ENCODE peak calls at places on chromosomes 6 and 20, in seven cellular contexts. One of them, this sample, is unnamed.

GRCh38 chr6:170407200-170407599 is 100.6 kb downstream of the FAM120B start:
- DNase-seq in kidney: no peak
- DNase-seq in psoas muscle: no peak
- DNase-seq in ascending aorta: no peak
- DNase-seq in upper lobe of left lung: no peak
- DNase-seq in heart left ventricle: no peak
- DNase-seq in PC-3: no peak
- DNase-seq in this sample: no peak

GRCh38 chr20:58268421-58268821 is 40.0 kb upstream of the ANKRD60 start:
- DNase-seq in kidney: no peak
- DNase-seq in psoas muscle: no peak
- DNase-seq in ascending aorta: no peak
- DNase-seq in upper lobe of left lung: peak; percentile 36
- DNase-seq in heart left ventricle: no peak
- DNase-seq in PC-3: peak; percentile 28
- DNase-seq in this sample: no peak

GRCh38 chr20:36217226-36217625 is 19.1 kb upstream of the AAR2 start:
- DNase-seq in kidney: no peak
- DNase-seq in psoas muscle: no peak
- DNase-seq in ascending aorta: no peak
- DNase-seq in upper lobe of left lung: no peak
- DNase-seq in heart left ventricle: no peak
- DNase-seq in PC-3: peak; percentile 36
- DNase-seq in this sample: no peak

GRCh38 chr6:137323860-137324259 is 104.7 kb upstream of the IFNGR1 start:
- DNase-seq in kidney: no peak
- DNase-seq in psoas muscle: no peak
- DNase-seq in ascending aorta: no peak
- DNase-seq in upper lobe of left lung: no peak
- DNase-seq in heart left ventricle: no peak
- DNase-seq in PC-3: no peak
- DNase-seq in this sample: no peak

GRCh38 chr20:29878777-29879442 is 1378.6 kb upstream of the DEFB115 start:
- DNase-seq in kidney: peak; percentile 79
- DNase-seq in psoas muscle: peak; percentile 55
- DNase-seq in ascending aorta: no peak
- DNase-seq in upper lobe of left lung: no peak
- DNase-seq in heart left ventricle: peak; percentile 69
- DNase-seq in PC-3: no peak
- DNase-seq in this sample: peak; percentile 53

GRCh38 chr6:169167581-169168301 is 85.9 kb downstream of the THBS2 start:
- DNase-seq in kidney: peak; percentile 91
- DNase-seq in psoas muscle: no peak
- DNase-seq in ascending aorta: peak; percentile 53
- DNase-seq in upper lobe of left lung: no peak
- DNase-seq in heart left ventricle: peak; percentile 81
- DNase-seq in PC-3: no peak
- DNase-seq in this sample: no peak

GRCh38 chr6:42100029-42100901 is 42.2 kb downstream of the C6orf132 start:
- DNase-seq in kidney: no peak
- DNase-seq in psoas muscle: no peak
- DNase-seq in ascending aorta: no peak
- DNase-seq in upper lobe of left lung: no peak
- DNase-seq in heart left ventricle: no peak
- DNase-seq in PC-3: peak; percentile 29
- DNase-seq in this sample: no peak

GRCh38 chr6:16773376-16773775 is 12.1 kb upstream of the ATXN1 start:
- DNase-seq in kidney: no peak
- DNase-seq in psoas muscle: no peak
- DNase-seq in ascending aorta: no peak
- DNase-seq in upper lobe of left lung: no peak
- DNase-seq in heart left ventricle: no peak
- DNase-seq in PC-3: no peak
- DNase-seq in this sample: no peak

GRCh38 chr6:93562566-93562965 is 143.2 kb upstream of the EPHA7 start:
- DNase-seq in kidney: no peak
- DNase-seq in psoas muscle: no peak
- DNase-seq in ascending aorta: no peak
- DNase-seq in upper lobe of left lung: no peak
- DNase-seq in heart left ventricle: no peak
- DNase-seq in PC-3: peak; percentile 9
- DNase-seq in this sample: no peak

GRCh38 chr6:91029211-91029610 is 442.3 kb upstream of the MAP3K7 start:
- DNase-seq in kidney: no peak
- DNase-seq in psoas muscle: no peak
- DNase-seq in ascending aorta: no peak
- DNase-seq in upper lobe of left lung: no peak
- DNase-seq in heart left ventricle: no peak
- DNase-seq in PC-3: no peak
- DNase-seq in this sample: no peak

GRCh38 chr6:29649701-29650673 is 6.9 kb upstream of the MOG start:
- DNase-seq in kidney: peak; percentile 99
- DNase-seq in psoas muscle: peak; percentile 98
- DNase-seq in ascending aorta: peak; percentile 92
- DNase-seq in upper lobe of left lung: peak; percentile 99
- DNase-seq in heart left ventricle: peak; percentile 98
- DNase-seq in PC-3: peak; percentile 99
- DNase-seq in this sample: peak; percentile 98

GRCh38 chr20:14672066-14672465 is 334.7 kb upstream of the FLRT3 start:
- DNase-seq in kidney: no peak
- DNase-seq in psoas muscle: no peak
- DNase-seq in ascending aorta: no peak
- DNase-seq in upper lobe of left lung: no peak
- DNase-seq in heart left ventricle: no peak
- DNase-seq in PC-3: no peak
- DNase-seq in this sample: no peak

GRCh38 chr20:14673164-14673563 is 335.8 kb upstream of the FLRT3 start:
- DNase-seq in kidney: no peak
- DNase-seq in psoas muscle: no peak
- DNase-seq in ascending aorta: no peak
- DNase-seq in upper lobe of left lung: no peak
- DNase-seq in heart left ventricle: no peak
- DNase-seq in PC-3: peak; percentile 12
- DNase-seq in this sample: no peak

DNA sequence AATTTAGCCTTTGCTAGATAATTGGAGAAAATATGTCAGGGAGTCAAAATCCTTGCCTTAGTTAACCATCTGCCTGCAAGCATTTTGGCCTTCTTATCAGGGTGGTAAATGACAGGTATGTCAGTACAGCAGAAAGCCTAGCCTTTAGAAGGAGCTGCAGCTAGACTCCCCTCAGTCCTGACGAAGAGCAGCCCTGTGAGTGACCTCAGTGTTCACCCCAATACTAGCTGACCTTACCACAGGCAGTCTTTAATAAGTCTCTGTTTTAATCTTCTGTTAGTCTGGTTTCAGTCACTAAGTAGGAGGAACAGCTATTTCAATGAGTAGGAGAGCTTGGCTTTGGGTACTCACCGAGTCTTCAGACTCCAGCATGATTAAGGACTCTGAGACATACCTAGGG is 340.0 kb upstream of the FLRT3 start:
- DNase-seq in kidney: no peak
- DNase-seq in psoas muscle: no peak
- DNase-seq in ascending aorta: no peak
- DNase-seq in upper lobe of left lung: no peak
- DNase-seq in heart left ventricle: no peak
- DNase-seq in PC-3: no peak
- DNase-seq in this sample: no peak
- H3K27ac ChIP-seq in kidney: no peak overlapping the region
- H3K27ac ChIP-seq in psoas muscle: no peak overlapping the region
- H3K27ac ChIP-seq in ascending aorta: no peak overlapping the region
- H3K27ac ChIP-seq in upper lobe of left lung: no peak overlapping the region
- H3K27ac ChIP-seq in heart left ventricle: no peak overlapping the region
- H3K27ac ChIP-seq in PC-3: no peak overlapping the region
- H3K27ac ChIP-seq in this sample: no peak overlapping the region

GRCh38 chr20:50670126-50670862 is 21.0 kb downstream of the RIPOR3 start:
- DNase-seq in kidney: no peak
- DNase-seq in psoas muscle: no peak
- DNase-seq in ascending aorta: no peak
- DNase-seq in upper lobe of left lung: no peak
- DNase-seq in heart left ventricle: no peak
- DNase-seq in PC-3: peak; percentile 98
- DNase-seq in this sample: no peak

GRCh38 chr20:50671626-50672025 is 19.7 kb downstream of the RIPOR3 start:
- DNase-seq in kidney: no peak
- DNase-seq in psoas muscle: no peak
- DNase-seq in ascending aorta: no peak
- DNase-seq in upper lobe of left lung: no peak
- DNase-seq in heart left ventricle: no peak
- DNase-seq in PC-3: no peak
- DNase-seq in this sample: no peak

GRCh38 chr20:50666709-50667310 is 24.5 kb downstream of the RIPOR3 start:
- DNase-seq in kidney: no peak
- DNase-seq in psoas muscle: no peak
- DNase-seq in ascending aorta: no peak
- DNase-seq in upper lobe of left lung: no peak
- DNase-seq in heart left ventricle: no peak
- DNase-seq in PC-3: no peak
- DNase-seq in this sample: no peak

GRCh38 chr20:50668326-50668725 is 23.0 kb downstream of the RIPOR3 start:
- DNase-seq in kidney: no peak
- DNase-seq in psoas muscle: no peak
- DNase-seq in ascending aorta: no peak
- DNase-seq in upper lobe of left lung: no peak
- DNase-seq in heart left ventricle: no peak
- DNase-seq in PC-3: no peak
- DNase-seq in this sample: no peak

GRCh38 chr20:50668798-50669197 is 22.5 kb downstream of the RIPOR3 start:
- DNase-seq in kidney: no peak
- DNase-seq in psoas muscle: no peak
- DNase-seq in ascending aorta: no peak
- DNase-seq in upper lobe of left lung: no peak
- DNase-seq in heart left ventricle: no peak
- DNase-seq in PC-3: no peak
- DNase-seq in this sample: no peak
- H3K27ac ChIP-seq in kidney: peak overlapping the region; percentile 54
- H3K27ac ChIP-seq in psoas muscle: no peak overlapping the region
- H3K27ac ChIP-seq in ascending aorta: no peak overlapping the region
- H3K27ac ChIP-seq in upper lobe of left lung: no peak overlapping the region
- H3K27ac ChIP-seq in heart left ventricle: no peak overlapping the region
- H3K27ac ChIP-seq in PC-3: no peak overlapping the region
- H3K27ac ChIP-seq in this sample: no peak overlapping the region

GRCh38 chr20:50688256-50688655 is 3.1 kb downstream of the RIPOR3 start:
- DNase-seq in kidney: no peak
- DNase-seq in psoas muscle: no peak
- DNase-seq in ascending aorta: no peak
- DNase-seq in upper lobe of left lung: no peak
- DNase-seq in heart left ventricle: no peak
- DNase-seq in PC-3: no peak
- DNase-seq in this sample: no peak

GRCh38 chr20:50683570-50683969 is 7.8 kb downstream of the RIPOR3 start:
- DNase-seq in kidney: no peak
- DNase-seq in psoas muscle: no peak
- DNase-seq in ascending aorta: no peak
- DNase-seq in upper lobe of left lung: no peak
- DNase-seq in heart left ventricle: no peak
- DNase-seq in PC-3: no peak
- DNase-seq in this sample: no peak

GRCh38 chr20:50689864-50690263 is 1.5 kb downstream of the RIPOR3 start:
- DNase-seq in kidney: no peak
- DNase-seq in psoas muscle: peak; percentile 56
- DNase-seq in ascending aorta: no peak
- DNase-seq in upper lobe of left lung: peak; percentile 44
- DNase-seq in heart left ventricle: no peak
- DNase-seq in PC-3: no peak
- DNase-seq in this sample: no peak

GRCh38 chr20:50690562-50690978 is 772 bp downstream of the RIPOR3 start:
- DNase-seq in kidney: no peak
- DNase-seq in psoas muscle: no peak
- DNase-seq in ascending aorta: no peak
- DNase-seq in upper lobe of left lung: no peak
- DNase-seq in heart left ventricle: no peak
- DNase-seq in PC-3: no peak
- DNase-seq in this sample: no peak

DNA sequence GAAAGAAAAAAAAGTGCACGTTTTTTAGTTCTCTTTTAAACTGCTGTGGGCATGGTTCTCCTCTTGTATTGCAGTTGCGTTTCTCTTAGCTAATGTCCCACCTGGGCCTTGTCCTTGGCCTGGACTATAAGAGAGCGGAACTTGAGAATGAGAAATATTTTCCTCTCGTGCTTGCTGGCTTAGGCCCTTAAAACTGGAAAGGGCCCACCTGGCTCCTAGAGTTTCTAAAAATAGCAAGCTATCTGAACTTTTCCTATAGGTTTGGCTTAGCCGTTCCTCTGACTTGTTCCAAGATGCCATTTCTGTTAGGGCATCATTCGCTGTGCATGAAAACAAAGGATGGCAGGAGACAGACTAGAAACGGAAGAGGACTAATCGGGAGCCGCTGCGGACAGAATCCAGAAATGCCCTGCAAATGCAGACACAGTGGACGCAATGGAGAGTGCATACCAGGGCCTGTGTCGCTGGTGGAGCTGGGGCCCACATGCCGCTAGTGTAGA is 4.5 kb downstream of the RIPOR3 start:
- DNase-seq in kidney: no peak
- DNase-seq in psoas muscle: no peak
- DNase-seq in ascending aorta: no peak
- DNase-seq in upper lobe of left lung: no peak
- DNase-seq in heart left ventricle: peak; percentile 21
- DNase-seq in PC-3: no peak
- DNase-seq in this sample: no peak
- H3K27ac ChIP-seq in kidney: no peak overlapping the region
- H3K27ac ChIP-seq in psoas muscle: peak overlapping the region; percentile 30
- H3K27ac ChIP-seq in ascending aorta: no peak overlapping the region
- H3K27ac ChIP-seq in upper lobe of left lung: no peak overlapping the region
- H3K27ac ChIP-seq in heart left ventricle: no peak overlapping the region
- H3K27ac ChIP-seq in PC-3: no peak overlapping the region
- H3K27ac ChIP-seq in this sample: no peak overlapping the region

GRCh38 chr6:129398764-129399163 is 311.2 kb downstream of the ARHGAP18 start:
- DNase-seq in kidney: no peak
- DNase-seq in psoas muscle: no peak
- DNase-seq in ascending aorta: no peak
- DNase-seq in upper lobe of left lung: no peak
- DNase-seq in heart left ventricle: no peak
- DNase-seq in PC-3: no peak
- DNase-seq in this sample: no peak

GRCh38 chr6:129390900-129391299 is 319.1 kb downstream of the ARHGAP18 start:
- DNase-seq in kidney: no peak
- DNase-seq in psoas muscle: no peak
- DNase-seq in ascending aorta: no peak
- DNase-seq in upper lobe of left lung: no peak
- DNase-seq in heart left ventricle: no peak
- DNase-seq in PC-3: no peak
- DNase-seq in this sample: no peak

DNA sequence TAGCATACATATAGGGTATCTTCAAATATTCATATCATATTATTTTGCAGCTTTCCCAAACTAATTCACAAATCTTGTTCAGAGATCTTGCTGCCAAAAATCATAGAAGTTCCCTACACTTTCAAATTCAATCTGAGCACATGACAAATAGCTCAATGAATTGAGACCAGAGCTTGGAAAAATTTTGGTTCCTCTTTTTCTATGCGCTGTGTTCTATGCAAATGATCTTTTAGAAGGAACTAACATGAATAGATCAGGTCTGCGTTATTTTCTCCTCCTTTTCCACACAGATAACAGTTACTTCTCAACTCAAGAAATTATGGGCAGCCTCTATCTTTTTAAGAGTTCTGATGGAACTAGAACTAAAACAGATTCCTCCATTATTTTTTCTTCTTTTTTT is 316.3 kb downstream of the ARHGAP18 start:
- DNase-seq in kidney: no peak
- DNase-seq in psoas muscle: no peak
- DNase-seq in ascending aorta: no peak
- DNase-seq in upper lobe of left lung: no peak
- DNase-seq in heart left ventricle: no peak
- DNase-seq in PC-3: no peak
- DNase-seq in this sample: no peak
- H3K27ac ChIP-seq in kidney: no peak overlapping the region
- H3K27ac ChIP-seq in psoas muscle: no peak overlapping the region
- H3K27ac ChIP-seq in ascending aorta: no peak overlapping the region
- H3K27ac ChIP-seq in upper lobe of left lung: no peak overlapping the region
- H3K27ac ChIP-seq in heart left ventricle: no peak overlapping the region
- H3K27ac ChIP-seq in PC-3: no peak overlapping the region
- H3K27ac ChIP-seq in this sample: no peak overlapping the region

This sample was measured in lower lobe of right lung.